ENCODE peak calls at places on chromosomes 4 and X, in six cellular contexts. I is activated CD4-positive, alpha-beta T cell treated with anti-CD3 and anti-CD28 coated beads, Interleukin-2, amount 50 U/mL, for 4 hours; M is ACHN; R is GM13976; P is epithelial cell of proximal tubule; W is GM23248. N is an unnamed sample.

GRCh38 chr4:27684501-27685077 is 823.9 kb downstream of the STIM2 start:
- DNase-seq in W (peak), P (peak), R (no peak), M (peak), I (no peak), N (peak)

GRCh38 chrX:23251043-23251442 is 83.6 kb upstream of the PTCHD1 start:
- DNase-seq in M (no peak), I (no peak), P (no peak), R (no peak), W (no peak), N (no peak)

GRCh38 chr4:15149234-15149841 is 147.1 kb downstream of the CPEB2 start:
- DNase-seq in P (no peak), R (peak), I (no peak), M (no peak), W (peak), N (peak)

GRCh38 chrX:136574548-136574947 is 42.5 kb downstream of the VGLL1 start:
- DNase-seq in P (no peak), I (no peak), M (no peak), W (no peak), R (no peak), N (no peak)

GRCh38 chrX:46327229-46328081 is 217.8 kb downstream of the ZNF674 start:
- DNase-seq in I (no peak), M (peak), W (peak), P (peak), R (no peak), N (peak)

GRCh38 chrX:107503996-107504395 is 54.5 kb downstream of the FRMPD3 start:
- DNase-seq in W (no peak), R (no peak), P (no peak), I (no peak), M (no peak), N (no peak)

GRCh38 chrX:42378857-42379256 is 399.1 kb downstream of the PPP1R2C start:
- DNase-seq in R (no peak), M (no peak), P (no peak), W (no peak), I (no peak), N (no peak)

GRCh38 chrX:152904151-152905080 is 6.5 kb downstream of the ZNF185 start:
- DNase-seq in I (peak), W (peak), P (no peak), M (peak), R (peak), N (peak)

GRCh38 chr4:111434581-111434980 is 710.7 kb upstream of the FAM241A start:
- DNase-seq in I (no peak), W (peak), P (no peak), R (no peak), M (no peak), N (no peak)

GRCh38 chr4:94671113-94671512 is 86.6 kb upstream of the BMPR1B start:
- DNase-seq in R (no peak), W (no peak), P (no peak), M (no peak), I (no peak), N (no peak)

GRCh38 chrX:24443943-24444342 is 21.1 kb upstream of the PDK3 start:
- DNase-seq in I (no peak), W (no peak), P (no peak), R (no peak), M (no peak), N (no peak)

GRCh38 chr4:121736735-121737351 is 28.1 kb downstream of the SMIM43 start:
- DNase-seq in I (no peak), W (peak), R (peak), M (peak), P (no peak), N (peak)

GRCh38 chrX:115147220-115147619 is 42.0 kb upstream of the RBMXL3 start:
- DNase-seq in R (peak), W (peak), M (peak), I (no peak), P (no peak), N (peak)

GRCh38 chr4:32775049-32775448 is 2054.9 kb downstream of the PCDH7 start:
- DNase-seq in R (no peak), P (peak), W (no peak), M (peak), I (no peak), N (peak)

GRCh38 chr4:128737098-128737513 is 72.4 kb upstream of the JADE1 start:
- DNase-seq in M (no peak), R (no peak), I (no peak), P (no peak), W (no peak), N (no peak)

GRCh38 chrX:134734343-134735001 is 76.2 kb upstream of the PLAC1 start:
- DNase-seq in P (no peak), M (no peak), W (no peak), I (no peak), R (no peak), N (no peak)

GRCh38 chr4:123304151-123305021 is 92.2 kb upstream of the SPRY1 start:
- DNase-seq in M (no peak), I (no peak), R (no peak), P (no peak), W (no peak), N (no peak)

GRCh38 chrX:44675364-44676024 is 132.8 kb upstream of the FUNDC1 start:
- DNase-seq in P (peak), W (peak), R (no peak), M (peak), I (no peak), N (peak)

GRCh38 chr4:76515975-76516853 is 81.2 kb downstream of the SHROOM3 start:
- DNase-seq in P (no peak), I (no peak), W (peak), M (no peak), R (peak), N (no peak)

GRCh38 chrX:1629244-1629643 is 14.4 kb downstream of the ASMT start:
- DNase-seq in I (no peak), M (no peak), W (no peak), P (no peak), R (no peak), N (no peak)

GRCh38 chr4:67926485-67926884 is 36.8 kb downstream of the TMPRSS11A start:
- DNase-seq in W (no peak), I (no peak), M (no peak), P (no peak), R (no peak), N (no peak)

GRCh38 chr4:156638332-156638731 is 333.3 kb downstream of the PDGFC start:
- DNase-seq in I (no peak), P (no peak), M (no peak), W (peak), R (no peak), N (peak)

GRCh38 chrX:50152421-50152820 is 48.4 kb downstream of the AKAP4 start:
- DNase-seq in W (no peak), R (no peak), M (no peak), P (no peak), I (no peak), N (no peak)

GRCh38 chr4:158176108-158176507 is 3.3 kb upstream of the GASK1B start:
- DNase-seq in I (no peak), P (no peak), W (peak), M (peak), R (no peak), N (no peak)

GRCh38 chr4:155582971-155583437 is 83.6 kb upstream of the GUCY1A1 start:
- DNase-seq in R (no peak), W (peak), M (no peak), P (no peak), I (no peak), N (peak)

GRCh38 chr4:166839615-166840251 is 394.6 kb downstream of the SPOCK3 start:
- DNase-seq in R (peak), P (no peak), W (no peak), I (no peak), M (no peak), N (no peak)

GRCh38 chr4:124933521-124933920 is 221.0 kb upstream of the ANKRD50 start:
- DNase-seq in R (no peak), M (no peak), P (no peak), I (no peak), W (no peak), N (no peak)

GRCh38 chr4:38044060-38044459 is 83.9 kb downstream of the PTTG2 start:
- DNase-seq in M (no peak), W (no peak), R (no peak), I (no peak), P (no peak), N (no peak)

GRCh38 chr4:169682360-169683047 is 62.1 kb downstream of the CLCN3 start:
- DNase-seq in P (no peak), R (no peak), W (peak), M (no peak), I (no peak), N (no peak)

GRCh38 chr4:151689211-151689991 is 71.4 kb downstream of the GATB start:
- DNase-seq in W (no peak), P (no peak), M (no peak), I (no peak), R (no peak), N (no peak)

GRCh38 chrX:74230094-74230493 is 73.9 kb upstream of the ZCCHC13 start:
- DNase-seq in M (no peak), P (no peak), W (peak), R (no peak), I (no peak), N (no peak)

GRCh38 chr4:14064969-14065368 is 437.4 kb upstream of the BOD1L1 start:
- DNase-seq in R (no peak), P (no peak), M (no peak), I (no peak), W (no peak), N (no peak)

GRCh38 chrX:110156167-110156754 is 153.3 kb downstream of the TMEM164 start:
- DNase-seq in M (peak), P (no peak), R (no peak), W (peak), I (no peak), N (no peak)

GRCh38 chr4:69518543-69519198 is 23.0 kb upstream of the UGT2B4 start:
- DNase-seq in M (no peak), R (no peak), P (peak), I (no peak), W (no peak), N (no peak)

GRCh38 chr4:6561173-6561516 is 13.8 kb upstream of the MAN2B2 start:
- DNase-seq in W (peak), I (no peak), M (no peak), P (no peak), R (no peak), N (no peak)

GRCh38 chrX:134631404-134632346 is 26.6 kb downstream of the PLAC1 start:
- DNase-seq in P (no peak), R (no peak), W (peak), M (no peak), I (no peak), N (no peak)

GRCh38 chr4:149781150-149781549 is 34.5 kb downstream of the IQCM start:
- DNase-seq in M (no peak), P (no peak), I (no peak), W (peak), R (no peak), N (no peak)